ENCODE peak calls at places on chromosomes 1 and 21, in five cellular contexts. B is aorta, Q is fibroblast of lung, U is NCI-H1105 treated with DMSO at 0.1 percent for 48 hours, F is GM12891. H is an unnamed sample.

GRCh38 chr1:237794071-237794470 is 96.7 kb downstream of the ZP4 start:
- DNase-seq in U (no peak), Q (peak), F (no peak), B (no peak), H (no peak)

GRCh38 chr1:9721606-9722377 is 70.3 kb downstream of the PIK3CD start:
- DNase-seq in U (peak), F (peak), Q (no peak), B (peak), H (no peak)

GRCh38 chr1:22754106-22754768 is 43.6 kb downstream of the EPHB2 start:
- DNase-seq in B (no peak), F (peak), U (no peak), Q (peak), H (no peak)

GRCh38 chr21:16194851-16195251 is 465.1 kb downstream of the USP25 start:
- DNase-seq in U (no peak), Q (peak), B (no peak), F (no peak), H (peak)

GRCh38 chr1:241533375-241534115 is 1.4 kb downstream of the KMO start:
- DNase-seq in B (no peak), U (no peak), Q (no peak), F (no peak), H (no peak)

GRCh38 chr1:151612506-151613274 is 840 bp downstream of the SNX27 start:
- DNase-seq in B (peak), Q (peak), F (peak), U (peak), H (peak)

GRCh38 chr1:53559391-53559815 is 100.2 kb downstream of the DMRTB1 start:
- DNase-seq in U (no peak), F (no peak), B (peak), Q (no peak), H (no peak)

GRCh38 chr1:214933375-214933774 is 149.2 kb upstream of the KCNK2 start:
- DNase-seq in F (no peak), B (no peak), U (no peak), Q (no peak), H (no peak)

GRCh38 chr1:1358433-1359201 is at the start of gene MXRA8:
- DNase-seq in Q (peak), F (no peak), B (peak), U (no peak), H (peak)

GRCh38 chr1:27293915-27294314 is 28.0 kb upstream of the TMEM222 start:
- DNase-seq in B (no peak), Q (no peak), F (no peak), U (no peak), H (no peak)

GRCh38 chr1:240122639-240123604 is 31.2 kb downstream of the FMN2 start:
- DNase-seq in F (no peak), U (peak), B (no peak), Q (peak), H (no peak)

GRCh38 chr1:116128669-116129068 is 17.5 kb downstream of the MAB21L3 start:
- DNase-seq in F (no peak), U (no peak), B (no peak), Q (no peak), H (no peak)

GRCh38 chr21:36208326-36209013 is 51.8 kb downstream of the DOP1B start:
- DNase-seq in U (no peak), F (no peak), Q (no peak), B (no peak), H (no peak)

GRCh38 chr1:84300991-84301758 is at the start of gene SAMD13:
- DNase-seq in F (no peak), Q (peak), B (peak), U (peak), H (peak)

GRCh38 chr1:55052221-55053142 is 13.1 kb downstream of the PCSK9 start:
- DNase-seq in U (no peak), F (no peak), Q (no peak), B (no peak), H (no peak)

GRCh38 chr1:206970406-206970805 is at the start of gene FCAMR:
- DNase-seq in B (no peak), Q (no peak), F (no peak), U (no peak), H (no peak)

GRCh38 chr1:26999440-26999987 is 6.0 kb downstream of the TRNP1 start:
- DNase-seq in Q (peak), B (peak), U (no peak), F (no peak), H (peak)

GRCh38 chr1:65049941-65050713 is 83.8 kb upstream of the JAK1 start:
- DNase-seq in Q (no peak), B (no peak), U (no peak), F (no peak), H (no peak)

GRCh38 chr1:224800486-224801119 is 128.9 kb upstream of the DNAH14 start:
- DNase-seq in F (no peak), B (no peak), Q (no peak), U (no peak), H (no peak)

GRCh38 chr1:183030053-183030452 is 6.8 kb downstream of the LAMC1 start:
- DNase-seq in B (no peak), U (no peak), Q (peak), F (no peak), H (no peak)

GRCh38 chr1:85267313-85267712 is 7.9 kb upstream of the C1orf52 start:
- DNase-seq in F (no peak), U (no peak), Q (no peak), B (no peak), H (no peak)

GRCh38 chr1:39529901-39530535 is 38.6 kb downstream of the BMP8A start:
- DNase-seq in B (no peak), Q (no peak), F (no peak), U (no peak), H (no peak)

GRCh38 chr21:36883532-36884486 is 82.7 kb downstream of the HLCS start:
- DNase-seq in Q (peak), B (no peak), F (no peak), U (no peak), H (no peak)

GRCh38 chr1:246787781-246788513 is 63.7 kb downstream of the SCCPDH start:
- DNase-seq in B (no peak), Q (no peak), U (no peak), F (no peak), H (no peak)

GRCh38 chr1:32701421-32701911 is 1.1 kb downstream of the SYNC start:
- DNase-seq in Q (peak), F (no peak), U (no peak), B (peak), H (no peak)

GRCh38 chr21:31273278-31273677 is 70.8 kb downstream of the TIAM1 start:
- DNase-seq in F (no peak), Q (peak), B (no peak), U (no peak), H (no peak)

GRCh38 chr1:96370752-96371151 is 350.8 kb upstream of the PTBP2 start:
- DNase-seq in B (no peak), U (no peak), Q (peak), F (no peak), H (no peak)

H was measured in left cardiac atrium.